ENCODE peak calls at places on chromosomes 16 and 17, in six cellular contexts. C is uterus, B is esophagus squamous epithelium, T is thoracic aorta, O is astrocyte of the spinal cord, D is epithelial cell of proximal tubule. L is an unnamed sample.

GRCh38 chr16:73753931-73754330 is 542.7 kb upstream of the PSMD7 start:
- DNase-seq in O (no peak), T (no peak), B (no peak), D (no peak), C (no peak), L (no peak)

GRCh38 chr16:50185005-50185505 is 31.9 kb downstream of the TENT4B start:
- DNase-seq in C (no peak), B (no peak), O (peak), D (peak), T (no peak), L (no peak)

GRCh38 chr16:86494039-86494564 is 16.2 kb upstream of the FOXF1 start:
- DNase-seq in D (no peak), B (no peak), O (no peak), C (no peak), T (no peak), L (no peak)

GRCh38 chr16:1913327-1914083 is 4.7 kb downstream of the HS3ST6 start:
- DNase-seq in T (no peak), C (no peak), O (no peak), D (no peak), B (no peak), L (no peak)

GRCh38 chr17:43651621-43652480 is 9.9 kb downstream of the MEOX1 start:
- DNase-seq in C (no peak), O (no peak), T (no peak), B (no peak), D (no peak), L (no peak)

GRCh38 chr17:80270104-80270503 is 9.5 kb downstream of the RNF213 start:
- DNase-seq in O (no peak), B (no peak), D (no peak), C (no peak), T (no peak), L (no peak)

GRCh38 chr16:85490971-85491771 is 122.0 kb upstream of the GSE1 start:
- DNase-seq in O (no peak), B (no peak), C (no peak), T (no peak), D (no peak), L (no peak)

GRCh38 chr17:57459286-57459915 is 203.1 kb downstream of the MSI2 start:
- DNase-seq in O (peak), T (no peak), B (no peak), C (no peak), D (peak), L (no peak)

GRCh38 chr17:77769215-77769614 is 189.3 kb upstream of the TNRC6C start:
- DNase-seq in B (no peak), D (no peak), C (no peak), O (peak), T (no peak), L (no peak)

GRCh38 chr17:3995067-3995466 is 30.8 kb upstream of the ATP2A3 start:
- DNase-seq in O (no peak), D (no peak), B (no peak), C (no peak), T (no peak), L (no peak)

GRCh38 chr17:10754861-10755591 is 25.2 kb upstream of the TMEM220 start:
- DNase-seq in B (no peak), O (no peak), T (no peak), C (no peak), D (no peak), L (no peak)

GRCh38 chr17:17573912-17574311 is 17.6 kb downstream of the PEMT start:
- DNase-seq in C (peak), B (no peak), T (no peak), O (no peak), D (no peak), L (no peak)

GRCh38 chr16:54361813-54362212 is 75.2 kb upstream of the IRX3 start:
- DNase-seq in T (no peak), C (no peak), B (no peak), D (no peak), O (no peak), L (no peak)
- TF ChIP-seq CTCF in T (no peak), C (no peak), B (no peak), D (no peak), O (no peak), L (no peak)

DNA sequence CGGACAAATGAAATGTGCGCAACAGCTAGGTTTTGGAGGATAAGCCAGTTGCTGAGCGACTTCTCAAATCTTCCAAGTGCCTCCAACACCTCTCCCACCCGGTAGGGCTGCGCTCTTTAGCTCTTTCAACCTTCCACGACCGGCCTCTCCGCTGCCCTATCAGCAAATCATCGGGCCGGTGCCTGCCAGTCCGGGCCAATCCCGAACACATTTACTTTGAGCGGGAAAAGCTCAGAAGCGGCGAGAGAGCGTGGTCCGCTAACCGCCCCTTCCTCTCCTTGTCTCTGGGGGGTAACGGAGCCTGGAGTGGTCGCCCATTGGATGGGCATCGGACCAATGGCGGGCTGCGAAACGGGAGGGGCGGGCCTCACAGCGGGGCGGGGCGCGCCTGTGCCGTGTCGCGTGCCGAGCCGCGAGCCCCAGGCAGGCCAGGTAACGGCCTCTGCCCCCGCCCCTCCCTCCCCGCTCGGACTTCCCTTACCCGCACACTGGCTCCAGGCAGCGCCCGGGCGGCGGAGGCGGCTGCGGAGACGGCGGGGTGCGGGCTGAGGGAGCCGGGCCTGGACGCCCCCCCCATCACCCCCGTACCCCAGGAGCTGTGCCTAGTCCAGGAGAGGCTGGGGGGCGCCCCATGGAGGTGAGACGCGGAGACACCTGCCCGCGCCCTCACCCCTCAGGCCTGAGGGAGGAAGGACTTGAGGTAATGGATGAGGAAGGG is at the start of gene MEIOC:
- DNase-seq in O (peak), C (no peak), T (no peak), B (no peak), D (no peak), L (no peak)
- H3K4me3 ChIP-seq in O (peak), C (no peak), T (peak), B (peak), D (no peak), L (peak)

GRCh38 chr16:68713430-68713829 is 23.7 kb upstream of the CDH1 start:
- DNase-seq in O (no peak), C (no peak), D (no peak), T (no peak), B (no peak), L (no peak)

GRCh38 chr16:68711421-68712139 is 25.5 kb upstream of the CDH1 start:
- DNase-seq in B (no peak), D (no peak), T (no peak), C (no peak), O (no peak), L (no peak)

GRCh38 chr16:68704232-68704867 is 32.7 kb upstream of the CDH1 start:
- DNase-seq in D (no peak), O (peak), T (no peak), B (no peak), C (peak), L (peak)

DNA sequence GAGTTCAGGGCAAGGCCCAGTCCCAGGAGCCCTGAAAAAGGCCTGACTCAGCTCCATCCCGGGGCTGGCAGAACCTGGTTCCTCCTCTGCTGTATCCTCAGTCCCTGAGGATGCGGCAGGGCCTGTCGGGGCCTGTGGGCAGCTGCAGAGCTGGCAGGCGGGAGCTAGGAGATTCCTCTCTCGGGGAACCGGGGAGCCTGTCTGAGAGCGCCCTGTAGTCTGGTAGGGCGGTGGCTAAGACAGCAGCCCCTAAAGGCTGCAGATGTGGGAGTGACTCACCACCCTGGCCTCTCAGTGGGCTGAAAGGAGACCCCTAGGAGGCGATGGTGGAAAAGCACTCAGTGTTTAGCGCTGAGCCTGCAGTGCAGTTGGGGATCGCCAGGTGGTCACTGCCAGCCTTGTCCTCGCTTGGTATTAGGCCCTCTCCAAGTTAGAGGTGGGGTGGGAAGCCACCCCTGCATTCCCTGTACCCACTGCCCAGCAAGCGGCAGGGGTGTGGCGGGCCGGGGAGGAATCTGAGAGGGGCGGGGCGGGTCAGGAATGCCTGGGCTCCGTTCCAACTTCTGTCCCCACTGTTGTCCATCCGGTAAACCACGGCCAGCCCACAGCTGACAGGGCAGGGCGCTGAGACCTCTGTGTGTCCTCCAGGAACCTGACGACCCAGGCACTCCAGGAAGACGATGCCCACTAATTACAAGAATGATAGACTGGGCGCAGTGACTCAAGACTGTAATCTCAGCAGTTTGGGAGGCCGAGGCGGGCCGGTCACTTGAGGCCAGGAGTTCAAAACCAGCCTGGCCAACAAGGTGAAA is 29.5 kb upstream of the CDH1 start:
- DNase-seq in B (no peak), D (peak), T (no peak), O (peak), C (no peak), L (no peak)
- TF ChIP-seq CTCF in B (no peak), D (peak), T (no peak), O (peak), C (no peak), L (no peak)

DNA sequence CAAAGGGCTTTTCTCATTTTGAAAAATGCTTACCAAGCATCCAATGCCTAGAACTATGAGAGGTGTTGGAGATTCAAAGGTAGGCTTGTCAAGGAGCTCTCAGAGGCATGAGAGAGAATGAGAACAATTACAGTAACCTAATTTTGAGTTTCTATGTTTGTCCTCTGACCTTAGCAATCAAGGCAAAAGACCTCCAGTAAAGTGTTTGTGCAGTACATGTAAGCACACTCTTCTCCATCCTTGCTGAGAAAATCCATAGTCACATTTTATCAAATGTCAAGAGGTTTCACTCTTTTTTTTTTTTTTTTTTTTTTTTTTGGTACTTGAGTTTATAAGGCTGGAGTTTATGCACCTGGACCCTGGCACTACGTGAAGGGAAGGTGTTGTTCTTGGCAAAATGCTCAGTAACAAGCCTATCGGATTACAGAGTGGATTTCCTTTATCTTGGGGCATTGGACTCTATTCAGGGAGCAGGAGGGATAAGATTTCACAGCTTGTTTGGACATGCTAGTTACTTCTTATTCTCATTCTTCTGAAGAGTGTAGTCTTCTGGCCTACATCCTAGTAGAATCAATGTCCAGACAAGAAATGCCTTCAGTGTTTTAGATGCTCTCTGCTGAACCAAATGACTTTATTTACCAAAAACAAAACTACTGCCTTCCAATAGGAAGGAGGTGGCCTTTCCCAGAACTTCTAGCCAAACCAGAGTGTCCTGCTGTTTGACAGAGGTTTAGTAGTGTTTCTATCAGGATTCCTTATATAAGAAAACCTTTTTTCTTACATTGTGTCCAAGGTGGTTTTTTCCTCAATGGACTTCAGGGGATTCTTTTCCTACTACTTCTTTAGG is 21.9 kb downstream of the KCNJ2 start:
- DNase-seq in C (no peak), D (no peak), B (no peak), O (no peak), T (no peak), L (no peak)
- H3K4me3 ChIP-seq in C (no peak), D (no peak), B (no peak), O (no peak), T (no peak), L (no peak)

L was measured in GM12864.